ENCODE peak calls at places on chromosomes 16 and 17, in six cellular contexts. One of them, this sample, is unnamed. For H3K9me3 and H3K4me1, the result is how much of the 10 kb centered on the place peaks cover.

GRCh38 chr17:40094874-40095273 is 5.5 kb downstream of the NR1D1 start:
- DNase-seq in transverse colon: no peak
- DNase-seq in suprapubic skin: no peak
- DNase-seq in adrenal gland: no peak
- DNase-seq in stomach: no peak
- DNase-seq in endothelial cell of umbilical vein: no peak
- DNase-seq in this sample: no peak

GRCh38 chr16:11674001-11674817 is 6.0 kb downstream of the SNN start:
- DNase-seq in transverse colon: no peak
- DNase-seq in suprapubic skin: no peak
- DNase-seq in adrenal gland: no peak
- DNase-seq in stomach: no peak
- DNase-seq in endothelial cell of umbilical vein: no peak
- DNase-seq in this sample: no peak

GRCh38 chr16:70746708-70747424 is 54.1 kb downstream of the VAC14 start:
- DNase-seq in transverse colon: peak
- DNase-seq in suprapubic skin: peak
- DNase-seq in adrenal gland: peak
- DNase-seq in stomach: peak
- DNase-seq in endothelial cell of umbilical vein: peak
- DNase-seq in this sample: no peak

GRCh38 chr17:42428141-42428944 is 5.3 kb upstream of the CAVIN1 start:
- DNase-seq in transverse colon: peak
- DNase-seq in suprapubic skin: peak
- DNase-seq in adrenal gland: peak
- DNase-seq in stomach: peak
- DNase-seq in endothelial cell of umbilical vein: peak
- DNase-seq in this sample: peak

GRCh38 chr16:78987676-78988075 is 612.9 kb downstream of the MAF start:
- DNase-seq in transverse colon: no peak
- DNase-seq in suprapubic skin: no peak
- DNase-seq in adrenal gland: no peak
- DNase-seq in stomach: no peak
- DNase-seq in endothelial cell of umbilical vein: no peak
- DNase-seq in this sample: no peak

GRCh38 chr17:38742431-38743308 is 5.5 kb downstream of the PCGF2 start:
- DNase-seq in transverse colon: peak
- DNase-seq in suprapubic skin: peak
- DNase-seq in adrenal gland: peak
- DNase-seq in stomach: no peak
- DNase-seq in endothelial cell of umbilical vein: peak
- DNase-seq in this sample: peak

GRCh38 chr17:74825003-74825627 is 34.6 kb downstream of the GRIN2C start:
- DNase-seq in transverse colon: no peak
- DNase-seq in suprapubic skin: no peak
- DNase-seq in adrenal gland: no peak
- DNase-seq in stomach: no peak
- DNase-seq in endothelial cell of umbilical vein: peak
- DNase-seq in this sample: no peak

GRCh38 chr17:38915639-38915995 is 9.8 kb upstream of the LASP1NB start:
- DNase-seq in transverse colon: no peak
- DNase-seq in suprapubic skin: no peak
- DNase-seq in adrenal gland: no peak
- DNase-seq in stomach: peak
- DNase-seq in endothelial cell of umbilical vein: no peak
- DNase-seq in this sample: peak

GRCh38 chr17:77432791-77433190 is 292.0 kb downstream of the SEC14L1 start:
- DNase-seq in transverse colon: no peak
- DNase-seq in suprapubic skin: no peak
- DNase-seq in adrenal gland: no peak
- DNase-seq in stomach: no peak
- DNase-seq in endothelial cell of umbilical vein: no peak
- DNase-seq in this sample: no peak

GRCh38 chr17:82734987-82735866 is at the start of gene FN3K:
- DNase-seq in transverse colon: peak
- DNase-seq in suprapubic skin: peak
- DNase-seq in adrenal gland: peak
- DNase-seq in stomach: peak
- DNase-seq in endothelial cell of umbilical vein: peak
- DNase-seq in this sample: peak

GRCh38 chr16:47156816-47157215 is 13.1 kb upstream of the NETO2 start:
- DNase-seq in transverse colon: no peak
- DNase-seq in suprapubic skin: no peak
- DNase-seq in adrenal gland: no peak
- DNase-seq in stomach: no peak
- DNase-seq in endothelial cell of umbilical vein: no peak
- DNase-seq in this sample: no peak

GRCh38 chr17:76725580-76726230 is 701 bp downstream of the JMJD6 start:
- DNase-seq in transverse colon: peak
- DNase-seq in suprapubic skin: peak
- DNase-seq in adrenal gland: peak
- DNase-seq in stomach: peak
- DNase-seq in endothelial cell of umbilical vein: peak
- DNase-seq in this sample: peak

GRCh38 chr16:59385953-59386352 is 651.8 kb upstream of the GOT2 start:
- DNase-seq in transverse colon: no peak
- DNase-seq in suprapubic skin: no peak
- DNase-seq in adrenal gland: peak
- DNase-seq in stomach: no peak
- DNase-seq in endothelial cell of umbilical vein: peak
- DNase-seq in this sample: no peak

GRCh38 chr16:65468121-65468520 is 346.3 kb upstream of the CDH11 start:
- DNase-seq in transverse colon: no peak
- DNase-seq in suprapubic skin: no peak
- DNase-seq in adrenal gland: no peak
- DNase-seq in stomach: no peak
- DNase-seq in endothelial cell of umbilical vein: no peak
- DNase-seq in this sample: no peak

GRCh38 chr17:76417499-76418143 is 33.2 kb downstream of the SPHK1 start:
- DNase-seq in transverse colon: no peak
- DNase-seq in suprapubic skin: no peak
- DNase-seq in adrenal gland: no peak
- DNase-seq in stomach: no peak
- DNase-seq in endothelial cell of umbilical vein: no peak
- DNase-seq in this sample: no peak

GRCh38 chr16:11400076-11400475 is 54.8 kb downstream of the RMI2 start:
- DNase-seq in transverse colon: no peak
- DNase-seq in suprapubic skin: no peak
- DNase-seq in adrenal gland: no peak
- DNase-seq in stomach: no peak
- DNase-seq in endothelial cell of umbilical vein: no peak
- DNase-seq in this sample: no peak

GRCh38 chr16:26598989-26599785 is 467.5 kb upstream of the C16orf82 start:
- DNase-seq in transverse colon: no peak
- DNase-seq in suprapubic skin: no peak
- DNase-seq in adrenal gland: no peak
- DNase-seq in stomach: no peak
- DNase-seq in endothelial cell of umbilical vein: no peak
- DNase-seq in this sample: no peak

DNA sequence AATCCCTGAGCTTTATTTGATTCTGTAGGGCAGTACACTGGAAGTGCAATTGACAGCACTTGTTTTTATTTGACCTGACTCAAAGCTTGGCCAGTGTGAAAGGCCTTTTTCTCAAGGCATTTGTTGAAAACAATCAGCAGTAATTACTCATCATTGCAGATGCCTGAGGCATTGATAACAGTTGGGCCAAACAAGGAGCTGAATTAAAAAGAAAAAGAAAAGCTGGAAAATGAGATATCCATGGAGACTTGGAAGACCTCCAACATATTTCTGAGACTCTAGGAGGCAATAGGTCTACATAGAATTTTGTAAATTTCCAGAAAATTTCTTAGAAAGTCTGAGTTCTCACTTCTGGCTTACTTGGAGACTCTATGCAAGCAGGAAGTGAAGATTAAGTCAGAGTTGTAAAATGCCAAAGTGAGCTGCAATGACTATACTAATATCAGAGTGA is 200.8 kb upstream of the KCNJ16 start:
- DNase-seq in transverse colon: no peak
- DNase-seq in suprapubic skin: no peak
- DNase-seq in adrenal gland: no peak
- DNase-seq in stomach: no peak
- DNase-seq in endothelial cell of umbilical vein: peak
- DNase-seq in this sample: no peak
- H3K9me3 ChIP-seq in transverse colon: under half
- H3K9me3 ChIP-seq in suprapubic skin: under half
- H3K9me3 ChIP-seq in adrenal gland: under half
- H3K9me3 ChIP-seq in stomach: under half
- H3K9me3 ChIP-seq in endothelial cell of umbilical vein: under half
- H3K9me3 ChIP-seq in this sample: under half

GRCh38 chr17:48718162-48718780 is 4.0 kb downstream of the PRAC1 start:
- DNase-seq in transverse colon: no peak
- DNase-seq in suprapubic skin: no peak
- DNase-seq in adrenal gland: no peak
- DNase-seq in stomach: no peak
- DNase-seq in endothelial cell of umbilical vein: no peak
- DNase-seq in this sample: no peak

GRCh38 chr17:48721009-48721402 is 1.3 kb downstream of the PRAC1 start:
- DNase-seq in transverse colon: no peak
- DNase-seq in suprapubic skin: no peak
- DNase-seq in adrenal gland: no peak
- DNase-seq in stomach: no peak
- DNase-seq in endothelial cell of umbilical vein: no peak
- DNase-seq in this sample: no peak

GRCh38 chr17:48718781-48719641 is 3.3 kb downstream of the PRAC1 start:
- DNase-seq in transverse colon: no peak
- DNase-seq in suprapubic skin: no peak
- DNase-seq in adrenal gland: no peak
- DNase-seq in stomach: no peak
- DNase-seq in endothelial cell of umbilical vein: no peak
- DNase-seq in this sample: no peak

GRCh38 chr17:48720263-48721008 is 1.9 kb downstream of the PRAC1 start:
- DNase-seq in transverse colon: no peak
- DNase-seq in suprapubic skin: no peak
- DNase-seq in adrenal gland: no peak
- DNase-seq in stomach: no peak
- DNase-seq in endothelial cell of umbilical vein: no peak
- DNase-seq in this sample: no peak

GRCh38 chr17:48719642-48720262 is 2.6 kb downstream of the PRAC1 start:
- DNase-seq in transverse colon: no peak
- DNase-seq in suprapubic skin: peak
- DNase-seq in adrenal gland: no peak
- DNase-seq in stomach: no peak
- DNase-seq in endothelial cell of umbilical vein: no peak
- DNase-seq in this sample: no peak
- TF ChIP-seq POLR2A in transverse colon: no peak
- TF ChIP-seq POLR2A in suprapubic skin: no peak
- TF ChIP-seq POLR2A in adrenal gland: no peak
- TF ChIP-seq POLR2A in stomach: no peak
- TF ChIP-seq POLR2A in endothelial cell of umbilical vein: no peak
- TF ChIP-seq POLR2A in this sample: no peak

GRCh38 chr16:73054131-73054496 is 6.2 kb upstream of the ZFHX3 start:
- DNase-seq in transverse colon: no peak
- DNase-seq in suprapubic skin: no peak
- DNase-seq in adrenal gland: no peak
- DNase-seq in stomach: no peak
- DNase-seq in endothelial cell of umbilical vein: no peak
- DNase-seq in this sample: no peak

GRCh38 chr16:73056383-73056782 is 8.5 kb upstream of the ZFHX3 start:
- DNase-seq in transverse colon: no peak
- DNase-seq in suprapubic skin: no peak
- DNase-seq in adrenal gland: no peak
- DNase-seq in stomach: no peak
- DNase-seq in endothelial cell of umbilical vein: no peak
- DNase-seq in this sample: no peak

GRCh38 chr16:73053379-73054130 is 5.6 kb upstream of the ZFHX3 start:
- DNase-seq in transverse colon: no peak
- DNase-seq in suprapubic skin: no peak
- DNase-seq in adrenal gland: peak
- DNase-seq in stomach: no peak
- DNase-seq in endothelial cell of umbilical vein: peak
- DNase-seq in this sample: no peak

GRCh38 chr16:73053038-73053378 is 5.1 kb upstream of the ZFHX3 start:
- DNase-seq in transverse colon: no peak
- DNase-seq in suprapubic skin: no peak
- DNase-seq in adrenal gland: no peak
- DNase-seq in stomach: no peak
- DNase-seq in endothelial cell of umbilical vein: no peak
- DNase-seq in this sample: no peak

DNA sequence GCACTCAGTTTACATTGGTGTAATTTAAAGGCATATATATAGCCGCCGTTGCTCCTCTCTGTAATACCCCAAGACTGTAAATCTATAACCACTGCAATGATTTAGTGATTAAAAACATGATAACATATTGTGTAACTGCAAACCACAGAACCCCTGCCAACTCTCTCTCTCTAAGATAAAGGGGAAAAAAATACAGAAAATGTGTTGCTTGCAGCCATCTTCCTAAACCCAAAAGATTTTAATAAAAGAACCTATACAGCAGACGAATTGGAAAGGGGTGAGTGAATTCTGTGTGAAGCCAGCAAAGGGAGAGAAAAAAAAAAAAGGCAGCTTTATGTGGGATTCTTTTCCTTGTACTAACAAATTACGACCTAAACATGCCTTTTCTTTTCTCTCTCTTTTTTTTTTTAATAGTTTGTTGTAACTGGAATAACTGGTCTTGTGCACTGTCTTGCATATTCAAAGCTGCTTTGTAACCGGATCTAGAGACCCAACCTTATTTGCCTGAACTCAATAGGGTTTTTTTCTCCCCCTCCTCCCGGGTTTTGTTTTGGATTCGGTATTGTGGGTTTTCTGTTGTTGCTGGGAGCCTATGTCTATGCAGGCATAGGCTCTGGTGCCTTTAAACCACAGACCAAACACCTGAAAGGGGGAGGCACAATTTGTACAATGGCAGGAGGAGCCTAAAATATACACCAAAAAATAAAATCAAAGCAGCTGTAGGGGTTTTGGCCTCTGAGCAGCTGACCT is 7.0 kb upstream of the ZFHX3 start:
- DNase-seq in transverse colon: no peak
- DNase-seq in suprapubic skin: no peak
- DNase-seq in adrenal gland: no peak
- DNase-seq in stomach: no peak
- DNase-seq in endothelial cell of umbilical vein: peak
- DNase-seq in this sample: no peak
- H3K4me1 ChIP-seq in transverse colon: half or more
- H3K4me1 ChIP-seq in suprapubic skin: under half
- H3K4me1 ChIP-seq in adrenal gland: half or more
- H3K4me1 ChIP-seq in stomach: half or more
- H3K4me1 ChIP-seq in endothelial cell of umbilical vein: half or more
- H3K4me1 ChIP-seq in this sample: under half

DNA sequence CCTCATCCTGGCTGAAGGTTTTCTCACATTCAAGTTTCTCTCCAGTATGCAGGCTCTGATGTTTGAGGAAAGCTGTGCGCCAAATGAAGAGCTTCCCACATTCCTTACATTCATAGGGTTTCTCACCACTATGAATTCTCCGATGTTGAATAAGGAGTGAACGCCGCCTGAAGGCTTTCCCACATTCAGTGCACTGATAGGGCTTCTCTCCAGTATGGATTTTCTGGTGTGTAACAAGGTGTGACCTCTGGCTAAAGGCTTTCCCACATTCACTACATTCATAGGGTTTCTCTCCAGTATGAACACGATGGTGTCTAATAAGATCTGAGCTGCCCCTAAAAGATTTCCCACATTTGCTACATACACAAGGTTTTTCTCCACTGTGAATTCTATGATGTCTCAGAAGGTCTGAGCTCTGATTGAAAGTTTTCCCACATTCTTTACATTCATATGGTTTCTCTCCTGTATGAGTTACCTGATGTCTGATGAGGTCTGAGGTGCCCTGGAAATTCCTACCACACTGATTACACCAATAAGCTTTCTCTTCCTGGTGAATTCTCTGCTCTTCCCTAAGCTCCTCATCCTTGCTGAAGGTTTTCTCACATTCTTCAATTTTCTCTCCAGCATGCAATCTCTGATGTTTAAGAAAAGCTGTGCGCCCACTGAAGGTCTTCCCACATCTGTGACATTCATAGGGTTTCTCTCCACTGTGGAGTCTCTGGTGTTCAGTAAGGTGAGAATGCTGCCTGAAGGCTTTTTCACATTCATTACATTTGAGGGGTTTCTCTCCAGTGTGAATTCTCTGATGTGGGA is 8.9 kb downstream of the ZNF594 start:
- DNase-seq in transverse colon: no peak
- DNase-seq in suprapubic skin: no peak
- DNase-seq in adrenal gland: no peak
- DNase-seq in stomach: no peak
- DNase-seq in endothelial cell of umbilical vein: no peak
- DNase-seq in this sample: no peak
- H3K9me3 ChIP-seq in transverse colon: half or more
- H3K9me3 ChIP-seq in suprapubic skin: half or more
- H3K9me3 ChIP-seq in adrenal gland: half or more
- H3K9me3 ChIP-seq in stomach: half or more
- H3K9me3 ChIP-seq in endothelial cell of umbilical vein: under half
- H3K9me3 ChIP-seq in this sample: under half